ENCODE peak calls at places on chromosome 1, in seven cellular contexts. S is left colon; G is mesothelial cell of epicardium; P is thoracic aorta; W is astrocyte of the spinal cord; Q is activated T-helper 9 cell treated with anti-CD3 and anti-CD28 coated beads, Interleukin-2, amount 50 U/mL, for 16 hours; C is colonic mucosa. M is an unnamed sample.

GRCh38 chr1:206955476-206956312 is 9.4 kb upstream of the PIGR start:
- DNase-seq in G (no peak), S (peak), W (no peak), Q (no peak), C (peak), P (no peak), M (no peak)

GRCh38 chr1:25611843-25612242 is 4.7 kb upstream of the MAN1C1 start:
- DNase-seq in W (no peak), G (no peak), P (no peak), S (no peak), Q (no peak), C (no peak), M (no peak)

GRCh38 chr1:186655877-186656276 is 24.3 kb downstream of the PTGS2 start:
- DNase-seq in Q (no peak), C (no peak), P (no peak), S (no peak), G (no peak), W (no peak), M (no peak)

GRCh38 chr1:62962014-62962793 is 178.3 kb downstream of the ATG4C start:
- DNase-seq in S (no peak), G (no peak), C (no peak), W (no peak), Q (no peak), P (no peak), M (no peak)

GRCh38 chr1:58592521-58593134 is 15.6 kb upstream of the TACSTD2 start:
- DNase-seq in G (no peak), P (peak), Q (no peak), W (peak), C (no peak), S (no peak), M (no peak)

GRCh38 chr1:18962121-18962721 is 5.7 kb upstream of the IFFO2 start:
- DNase-seq in G (no peak), S (peak), C (peak), P (no peak), Q (no peak), W (no peak), M (no peak)

GRCh38 chr1:29237906-29238600 is 1.7 kb downstream of the PTPRU start:
- DNase-seq in P (no peak), W (peak), Q (no peak), G (peak), S (peak), C (peak), M (no peak)

GRCh38 chr1:84298688-84299535 is 2.6 kb upstream of the SAMD13 start:
- DNase-seq in G (peak), C (peak), Q (peak), P (no peak), W (peak), S (peak), M (no peak)

GRCh38 chr1:65067491-65068201 is 80.4 kb upstream of the AK4 start:
- DNase-seq in C (peak), Q (peak), W (peak), G (peak), S (peak), P (peak), M (peak)

GRCh38 chr1:185404864-185405568 is 88.0 kb upstream of the IVNS1ABP start:
- DNase-seq in Q (no peak), W (no peak), G (no peak), P (no peak), C (no peak), S (no peak), M (no peak)

GRCh38 chr1:42943728-42944127 is 14.9 kb downstream of the SLC2A1 start:
- DNase-seq in P (no peak), S (no peak), Q (no peak), W (no peak), G (no peak), C (no peak), M (no peak)

GRCh38 chr1:197911172-197911856 is 5.9 kb upstream of the LHX9 start:
- DNase-seq in P (no peak), C (no peak), G (no peak), S (no peak), W (no peak), Q (no peak), M (no peak)

GRCh38 chr1:68703921-68704354 is 207.1 kb upstream of the DEPDC1 start:
- DNase-seq in Q (no peak), S (no peak), G (no peak), C (no peak), W (no peak), P (no peak), M (no peak)

GRCh38 chr1:80218112-80218511 is 1211.6 kb upstream of the ADGRL4 start:
- DNase-seq in P (no peak), C (no peak), W (peak), S (no peak), Q (no peak), G (no peak), M (peak)

GRCh38 chr1:56019472-56019871 is 559.9 kb downstream of the PLPP3 start:
- DNase-seq in Q (no peak), C (no peak), S (no peak), P (no peak), G (no peak), W (no peak), M (no peak)

GRCh38 chr1:97457446-97458089 is 463.3 kb downstream of the DPYD start:
- DNase-seq in C (no peak), G (no peak), S (no peak), Q (no peak), P (no peak), W (no peak), M (no peak)

GRCh38 chr1:182601416-182601786 is 2.8 kb downstream of the RGS16 start:
- DNase-seq in Q (peak), W (peak), S (peak), P (no peak), C (peak), G (peak), M (no peak)

GRCh38 chr1:28804071-28804470 is 7.9 kb upstream of the OPRD1 start:
- DNase-seq in P (no peak), S (no peak), W (no peak), C (no peak), G (no peak), Q (no peak), M (no peak)

GRCh38 chr1:78255378-78255777 is 209.6 kb downstream of the GIPC2 start:
- DNase-seq in C (no peak), S (no peak), Q (no peak), W (peak), P (no peak), G (no peak), M (no peak)

GRCh38 chr1:33093004-33093403 is 12.1 kb downstream of the AZIN2 start:
- DNase-seq in S (no peak), G (no peak), C (no peak), P (no peak), W (no peak), Q (no peak), M (no peak)

GRCh38 chr1:38152351-38153082 is 105.9 kb upstream of the POU3F1 start:
- DNase-seq in Q (no peak), C (no peak), W (no peak), P (no peak), S (no peak), G (no peak), M (no peak)

GRCh38 chr1:94335950-94336349 is 82.2 kb upstream of the ABCD3 start:
- DNase-seq in S (peak), P (no peak), G (peak), C (peak), Q (no peak), W (peak), M (peak)

GRCh38 chr1:40274331-40274730 is 16.3 kb downstream of the ZMPSTE24 start:
- DNase-seq in P (no peak), W (no peak), C (no peak), Q (no peak), G (no peak), S (no peak), M (no peak)

GRCh38 chr1:103107696-103108524 is at the start of gene COL11A1:
- DNase-seq in P (no peak), Q (no peak), S (no peak), C (no peak), G (peak), W (peak), M (no peak)

GRCh38 chr1:212612251-212612961 is 3.8 kb downstream of the ATF3 start:
- DNase-seq in W (no peak), S (no peak), G (no peak), P (no peak), Q (no peak), C (no peak), M (no peak)

GRCh38 chr1:9438431-9439073 is 100.7 kb upstream of the SLC25A33 start:
- DNase-seq in C (no peak), G (no peak), Q (no peak), S (no peak), P (peak), W (peak), M (no peak)

GRCh38 chr1:159881930-159882839 is 17.8 kb downstream of the CFAP45 start:
- DNase-seq in C (peak), S (peak), G (peak), Q (no peak), W (peak), P (no peak), M (no peak)

GRCh38 chr1:64133036-64133435 is 70.4 kb upstream of the UBE2U start:
- DNase-seq in P (no peak), S (no peak), G (no peak), W (peak), Q (no peak), C (no peak), M (no peak)

GRCh38 chr1:39977202-39977601 is 22.3 kb downstream of the MFSD2A start:
- DNase-seq in P (no peak), Q (no peak), W (no peak), S (no peak), G (no peak), C (no peak), M (no peak)

GRCh38 chr1:71787699-71788098 is 494.6 kb downstream of the NEGR1 start:
- DNase-seq in C (no peak), P (no peak), G (no peak), Q (no peak), S (no peak), W (peak), M (no peak)

GRCh38 chr1:178513278-178513983 is 522 bp downstream of the TEX35 start:
- DNase-seq in G (no peak), P (no peak), S (peak), Q (no peak), W (peak), C (peak), M (no peak)